ENCODE peak calls at places on chromosomes 3 and 15, in five cellular contexts. One of them, this sample, is unnamed.
A peak's percentile ranks its signal among the peaks of the same experiment; 100 is the strongest.

GRCh38 chr3:187669675-187670504 is at the start of gene SST:
- DNase-seq in stimulated activated CD8-positive, alpha-beta memory T cell treated with anti-CD3 and anti-CD28 coated beads, Interleukin-4, amount 100 ng/mL, for 24 hours: no peak
- DNase-seq in lower leg skin: no peak
- DNase-seq in cerebellar cortex: no peak
- DNase-seq in GM13976: no peak
- DNase-seq in this sample: peak; percentile 34

GRCh38 chr15:78358114-78358513 is 18.0 kb downstream of the CRABP1 start:
- DNase-seq in lower leg skin: peak; percentile 9
- DNase-seq in cerebellar cortex: no peak
- DNase-seq in stimulated activated CD8-positive, alpha-beta memory T cell treated with anti-CD3 and anti-CD28 coated beads, Interleukin-4, amount 100 ng/mL, for 24 hours: no peak
- DNase-seq in GM13976: no peak
- DNase-seq in this sample: no peak

GRCh38 chr15:101009176-101009575 is 90.0 kb downstream of the LRRK1 start:
- DNase-seq in stimulated activated CD8-positive, alpha-beta memory T cell treated with anti-CD3 and anti-CD28 coated beads, Interleukin-4, amount 100 ng/mL, for 24 hours: no peak
- DNase-seq in lower leg skin: peak; percentile 52
- DNase-seq in cerebellar cortex: no peak
- DNase-seq in GM13976: no peak
- DNase-seq in this sample: no peak

GRCh38 chr3:138674131-138674530 is 65.6 kb downstream of the FAIM start:
- DNase-seq in cerebellar cortex: no peak
- DNase-seq in lower leg skin: no peak
- DNase-seq in GM13976: no peak
- DNase-seq in stimulated activated CD8-positive, alpha-beta memory T cell treated with anti-CD3 and anti-CD28 coated beads, Interleukin-4, amount 100 ng/mL, for 24 hours: no peak
- DNase-seq in this sample: no peak

GRCh38 chr3:135325726-135326245 is 530.7 kb downstream of the EPHB1 start:
- DNase-seq in stimulated activated CD8-positive, alpha-beta memory T cell treated with anti-CD3 and anti-CD28 coated beads, Interleukin-4, amount 100 ng/mL, for 24 hours: no peak
- DNase-seq in lower leg skin: no peak
- DNase-seq in GM13976: no peak
- DNase-seq in cerebellar cortex: peak; percentile 81
- DNase-seq in this sample: no peak

GRCh38 chr15:37095993-37096877 is 4.1 kb downstream of the MEIS2 start:
- DNase-seq in GM13976: no peak
- DNase-seq in lower leg skin: peak; percentile 85
- DNase-seq in cerebellar cortex: no peak
- DNase-seq in stimulated activated CD8-positive, alpha-beta memory T cell treated with anti-CD3 and anti-CD28 coated beads, Interleukin-4, amount 100 ng/mL, for 24 hours: no peak
- DNase-seq in this sample: no peak

GRCh38 chr3:52495096-52495495 is at the start of gene STAB1:
- DNase-seq in stimulated activated CD8-positive, alpha-beta memory T cell treated with anti-CD3 and anti-CD28 coated beads, Interleukin-4, amount 100 ng/mL, for 24 hours: no peak
- DNase-seq in GM13976: no peak
- DNase-seq in lower leg skin: peak; percentile 92
- DNase-seq in cerebellar cortex: no peak
- DNase-seq in this sample: no peak

GRCh38 chr15:100733088-100733487 is 130.7 kb downstream of the ASB7 start:
- DNase-seq in lower leg skin: peak; percentile 90
- DNase-seq in GM13976: no peak
- DNase-seq in stimulated activated CD8-positive, alpha-beta memory T cell treated with anti-CD3 and anti-CD28 coated beads, Interleukin-4, amount 100 ng/mL, for 24 hours: no peak
- DNase-seq in cerebellar cortex: peak; percentile 96
- DNase-seq in this sample: no peak

GRCh38 chr15:35740761-35741160 is 194.8 kb upstream of the DPH6 start:
- DNase-seq in lower leg skin: no peak
- DNase-seq in cerebellar cortex: no peak
- DNase-seq in stimulated activated CD8-positive, alpha-beta memory T cell treated with anti-CD3 and anti-CD28 coated beads, Interleukin-4, amount 100 ng/mL, for 24 hours: no peak
- DNase-seq in GM13976: no peak
- DNase-seq in this sample: no peak

GRCh38 chr3:159824341-159824740 is 164.3 kb upstream of the IL12A start:
- DNase-seq in stimulated activated CD8-positive, alpha-beta memory T cell treated with anti-CD3 and anti-CD28 coated beads, Interleukin-4, amount 100 ng/mL, for 24 hours: no peak
- DNase-seq in lower leg skin: no peak
- DNase-seq in cerebellar cortex: peak; percentile 53
- DNase-seq in GM13976: no peak
- DNase-seq in this sample: no peak

GRCh38 chr15:98760112-98760826 is 111.9 kb downstream of the IGF1R start:
- DNase-seq in GM13976: no peak
- DNase-seq in stimulated activated CD8-positive, alpha-beta memory T cell treated with anti-CD3 and anti-CD28 coated beads, Interleukin-4, amount 100 ng/mL, for 24 hours: no peak
- DNase-seq in cerebellar cortex: no peak
- DNase-seq in lower leg skin: no peak
- DNase-seq in this sample: no peak

This sample was measured in KBM-7.